ENCODE peak calls at places on chromosomes 3 and 15, in seven cellular contexts. H is fibroblast of lung, U is pancreas, T is body of pancreas, K is tibial artery, P is cardiac muscle cell, R is upper lobe of right lung. C is an unnamed sample. For H3K9me3, the result is how much of the 10 kb centered on the place peaks cover.

GRCh38 chr15:36579792-36580431 is 486 bp downstream of the CDIN1 start:
- DNase-seq in H (no peak), U (peak), T (peak), K (no peak), P (no peak), R (no peak), C (no peak)

GRCh38 chr3:125615256-125615655 is 20.0 kb upstream of the OSBPL11 start:
- DNase-seq in H (no peak), U (no peak), T (no peak), K (no peak), P (no peak), R (no peak), C (no peak)

GRCh38 chr15:34783986-34784385 is 11.4 kb downstream of the ACTC1 start:
- DNase-seq in H (no peak), U (no peak), T (no peak), K (no peak), P (no peak), R (no peak), C (no peak)

GRCh38 chr15:80404719-80405553 is 754 bp downstream of the ARNT2 start:
- DNase-seq in H (no peak), U (peak), T (peak), K (no peak), P (peak), R (peak), C (no peak)

GRCh38 chr3:124041553-124041952 is 49.6 kb upstream of the ROPN1 start:
- DNase-seq in H (no peak), U (no peak), T (no peak), K (no peak), P (no peak), R (no peak), C (no peak)

GRCh38 chr3:83559082-83559481 is 1399.7 kb upstream of the CADM2 start:
- DNase-seq in H (no peak), U (no peak), T (no peak), K (no peak), P (no peak), R (no peak), C (no peak)

GRCh38 chr3:85652322-85652721 is 693.5 kb downstream of the CADM2 start:
- DNase-seq in H (no peak), U (no peak), T (no peak), K (no peak), P (no peak), R (no peak), C (no peak)

GRCh38 chr3:117285721-117286120 is 576.1 kb downstream of the TUSC7 start:
- DNase-seq in H (no peak), U (no peak), T (no peak), K (no peak), P (no peak), R (no peak), C (no peak)

GRCh38 chr3:150627557-150627956 is 24.4 kb downstream of the SELENOT start:
- DNase-seq in H (peak), U (no peak), T (no peak), K (no peak), P (peak), R (no peak), C (no peak)

GRCh38 chr3:104397713-104398112 is 969.0 kb upstream of the ALCAM start:
- DNase-seq in H (no peak), U (no peak), T (no peak), K (no peak), P (no peak), R (no peak), C (no peak)

GRCh38 chr15:78302579-78302978 is 3.2 kb upstream of the SKIC8 start:
- DNase-seq in H (peak), U (no peak), T (no peak), K (no peak), P (no peak), R (no peak), C (no peak)

GRCh38 chr3:122245513-122246174 is 62.2 kb downstream of the CASR start:
- DNase-seq in H (no peak), U (no peak), T (no peak), K (no peak), P (no peak), R (no peak), C (no peak)

GRCh38 chr3:17302774-17303173 is 418.0 kb downstream of the PLCL2 start:
- DNase-seq in H (peak), U (no peak), T (peak), K (no peak), P (no peak), R (no peak), C (no peak)

GRCh38 chr3:12400795-12401194 is 83.5 kb upstream of the TSEN2 start:
- DNase-seq in H (peak), U (no peak), T (no peak), K (no peak), P (no peak), R (no peak), C (no peak)

GRCh38 chr15:82942691-82943090 is 9.8 kb downstream of the HOMER2 start:
- DNase-seq in H (no peak), U (peak), T (peak), K (no peak), P (no peak), R (peak), C (no peak)

GRCh38 chr3:185825639-185826481 is 1.0 kb upstream of the IGF2BP2 start:
- DNase-seq in H (peak), U (peak), T (peak), K (no peak), P (peak), R (peak), C (peak)

GRCh38 chr3:195269375-195270078 is 1.4 kb downstream of the XXYLT1 start:
- DNase-seq in H (no peak), U (no peak), T (no peak), K (no peak), P (peak), R (no peak), C (no peak)

GRCh38 chr3:13815088-13815683 is 64.7 kb downstream of the WNT7A start:
- DNase-seq in H (no peak), U (no peak), T (no peak), K (no peak), P (no peak), R (no peak), C (no peak)
- H3K9me3 ChIP-seq in H (under half), U (under half), T (under half), K (under half), P (under half), R (under half), C (under half)

GRCh38 chr15:69806287-69806915 is 291.3 kb downstream of the TLE3 start:
- DNase-seq in H (no peak), U (no peak), T (no peak), K (no peak), P (no peak), R (no peak), C (no peak)
- TF ChIP-seq CTCF in H (no peak), U (no peak), T (no peak), K (no peak), P (no peak), R (no peak), C (no peak)

GRCh38 chr3:31654998-31655397 is 122.3 kb downstream of the STT3B start:
- DNase-seq in H (no peak), U (no peak), T (no peak), K (no peak), P (no peak), R (no peak), C (no peak)

GRCh38 chr3:31648286-31648968 is 115.7 kb downstream of the STT3B start:
- DNase-seq in H (no peak), U (no peak), T (no peak), K (no peak), P (no peak), R (no peak), C (no peak)

GRCh38 chr3:31653464-31653863 is 120.7 kb downstream of the STT3B start:
- DNase-seq in H (no peak), U (no peak), T (no peak), K (no peak), P (no peak), R (no peak), C (no peak)

GRCh38 chr3:31652296-31652695 is 119.6 kb downstream of the STT3B start:
- DNase-seq in H (no peak), U (no peak), T (no peak), K (no peak), P (no peak), R (no peak), C (no peak)
- H3K9me3 ChIP-seq in H (under half), U (under half), T (under half), K (half or more), P (under half), R (under half), C (half or more)

DNA sequence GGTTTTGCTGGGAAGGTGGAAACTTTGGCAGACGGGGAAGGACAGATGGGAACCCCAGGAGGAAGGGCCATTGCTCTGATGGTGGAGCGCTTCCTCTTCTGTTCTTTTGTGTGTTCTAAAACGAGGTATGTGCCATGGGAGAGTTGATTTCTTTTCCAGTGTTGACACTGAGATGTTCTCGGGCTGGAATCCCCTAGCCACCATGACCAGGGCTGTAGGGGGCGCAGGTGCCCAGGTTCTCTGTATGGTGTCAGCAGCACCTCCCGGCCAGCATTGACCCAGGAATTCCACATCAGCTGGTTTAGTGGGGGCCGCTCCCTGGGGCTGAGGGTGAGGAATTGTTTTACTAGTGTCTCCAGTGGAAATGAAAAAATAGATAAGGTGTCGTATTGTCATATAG is 34.3 kb upstream of the ACAD9 start:
- DNase-seq in H (no peak), U (no peak), T (no peak), K (no peak), P (peak), R (no peak), C (no peak)
- TF ChIP-seq CTCF in H (no peak), U (no peak), T (no peak), K (no peak), P (peak), R (no peak), C (no peak)

GRCh38 chr3:38438421-38438820 is 15.3 kb upstream of the ACVR2B start:
- DNase-seq in H (peak), U (no peak), T (peak), K (peak), P (no peak), R (no peak), C (peak)
- H3K9me3 ChIP-seq in H (under half), U (under half), T (under half), K (under half), P (under half), R (under half), C (under half)

DNA sequence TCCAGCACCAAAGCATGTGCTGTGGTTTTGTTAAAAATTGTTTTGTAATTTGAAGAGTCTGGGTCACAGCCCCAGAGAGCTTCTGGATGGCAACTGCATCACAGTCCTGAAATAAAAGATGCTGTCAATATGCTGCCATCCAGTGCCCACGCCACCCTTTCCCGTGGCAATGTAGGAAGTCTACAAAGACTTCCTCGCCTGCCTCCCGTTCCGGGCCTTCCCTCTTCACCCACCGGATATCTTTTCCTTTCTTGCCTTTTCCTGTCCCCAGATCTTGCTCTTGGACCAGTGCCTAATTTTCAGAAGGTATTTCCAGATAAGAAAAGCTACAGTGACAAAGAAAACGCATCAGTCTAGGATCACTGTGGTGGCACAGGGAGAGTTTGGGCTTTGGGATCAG is 85.3 kb upstream of the RNU6-1 start:
- DNase-seq in H (no peak), U (no peak), T (no peak), K (no peak), P (no peak), R (no peak), C (no peak)
- TF ChIP-seq CTCF in H (no peak), U (no peak), T (no peak), K (no peak), P (no peak), R (no peak), C (no peak)

GRCh38 chr3:129919806-129920205 is 26.3 kb upstream of the TMCC1 start:
- DNase-seq in H (no peak), U (no peak), T (no peak), K (no peak), P (no peak), R (no peak), C (no peak)
- H3K9me3 ChIP-seq in H (under half), U (under half), T (under half), K (under half), P (under half), R (under half), C (under half)

DNA sequence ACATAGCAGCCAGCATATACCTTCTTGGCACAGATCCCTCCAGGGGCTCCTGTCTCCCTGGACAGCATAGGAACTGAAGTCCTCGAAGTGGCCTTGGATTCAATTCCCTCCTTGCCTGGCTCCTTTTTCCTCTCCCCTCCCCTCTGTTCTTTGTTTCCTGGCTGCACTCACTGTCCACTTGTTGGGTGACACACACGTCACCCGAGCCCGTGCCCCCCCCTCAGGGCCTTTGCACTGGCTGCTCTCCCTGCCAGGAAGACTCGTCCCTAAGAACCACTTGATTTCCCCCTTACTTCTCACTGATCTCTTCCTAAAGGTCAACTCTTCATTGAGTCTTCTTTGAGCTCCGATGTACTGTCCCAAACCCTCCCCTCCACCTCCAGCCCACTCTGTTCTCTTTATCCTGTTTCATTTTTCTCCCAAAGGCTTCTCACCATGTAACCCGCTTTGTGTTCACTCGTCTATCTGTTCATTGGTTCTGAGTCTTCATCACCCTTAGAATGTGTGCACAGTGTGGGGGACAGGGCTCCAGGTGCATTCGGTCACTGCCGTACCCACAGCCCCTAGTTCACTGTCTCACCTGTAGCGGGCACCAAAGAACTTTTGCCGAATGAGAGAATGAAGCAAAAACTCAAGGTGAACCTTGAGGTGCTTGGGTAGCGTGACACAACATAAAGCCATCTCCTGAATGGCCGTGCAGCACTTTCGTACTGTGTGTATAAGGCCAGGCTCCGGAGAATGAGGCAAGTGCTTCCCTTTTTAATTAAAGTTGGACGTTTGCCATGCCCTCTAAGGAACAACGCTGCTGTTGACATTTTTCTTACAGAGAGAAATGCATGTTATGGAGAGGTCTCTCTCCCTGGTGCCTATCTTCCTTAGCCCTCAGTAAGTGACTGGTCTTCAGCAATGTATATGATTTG is 74.0 kb downstream of the CHRNA7 start:
- DNase-seq in H (no peak), U (no peak), T (peak), K (no peak), P (no peak), R (no peak), C (no peak)
- TF ChIP-seq CTCF in H (no peak), U (no peak), T (peak), K (no peak), P (no peak), R (no peak), C (no peak)

DNA sequence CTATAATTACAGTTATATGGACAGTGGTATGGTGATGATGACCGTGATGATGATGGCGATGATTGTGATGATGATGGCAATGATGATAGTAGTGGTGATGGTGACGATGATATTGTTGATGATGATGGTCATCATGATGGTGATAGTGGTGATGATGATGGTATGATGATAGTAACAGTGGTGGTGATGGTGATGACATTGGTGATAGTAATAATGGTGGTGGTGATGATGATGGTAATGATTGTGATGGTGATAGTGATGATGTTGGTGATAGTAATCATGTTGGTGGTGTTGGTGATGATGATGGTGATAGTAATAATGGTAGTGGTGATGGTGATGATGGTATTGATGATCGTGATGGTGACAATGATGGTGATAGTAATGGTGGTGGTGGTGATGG is 504.4 kb downstream of the GABRG3 start:
- DNase-seq in H (no peak), U (no peak), T (no peak), K (no peak), P (no peak), R (no peak), C (no peak)
- H3K9me3 ChIP-seq in H (under half), U (under half), T (under half), K (under half), P (under half), R (under half), C (under half)

C was measured in CD4-positive, alpha-beta T cell.